ENCODE peak calls at places on chromosomes 2 and 18, in nine cellular contexts. B is GM23338, F is SK-N-SH, M is PC-3, E is HCT116, D is hepatocyte, Y is GM23248, N is OCI-LY7, J is MM.1S. U is an unnamed sample.

GRCh38 chr2:203155406-203155805 is 83.4 kb upstream of the CYP20A1 start:
- DNase-seq in B (peak; percentile 40), F (no peak), M (peak; percentile 24), E (peak; percentile 3), D (no peak), Y (no peak), N (peak; percentile 12), J (peak; percentile 56), U (no peak)

GRCh38 chr18:50508228-50508627 is 51.7 kb upstream of the MAPK4 start:
- DNase-seq in B (no peak), F (no peak), M (no peak), E (no peak), D (no peak), Y (no peak), N (no peak), J (no peak), U (no peak)

GRCh38 chr2:63048367-63049171 is 2.1 kb upstream of the OTX1 start:
- DNase-seq in B (peak; percentile 79), F (peak; percentile 63), M (no peak), E (no peak), D (peak; percentile 30), Y (no peak), N (no peak), J (no peak), U (peak; percentile 82)

GRCh38 chr18:6219116-6219717 is 195.5 kb downstream of the L3MBTL4 start:
- DNase-seq in B (peak; percentile 88), F (peak; percentile 49), M (peak; percentile 78), E (no peak), D (peak; percentile 80), Y (peak; percentile 72), N (peak; percentile 29), J (peak; percentile 30), U (peak; percentile 87)

GRCh38 chr2:164934790-164935466 is 20.4 kb downstream of the SLC38A11 start:
- DNase-seq in B (no peak), F (no peak), M (no peak), E (no peak), D (no peak), Y (no peak), N (no peak), J (peak; percentile 49), U (no peak)

GRCh38 chr2:102975996-102976636 is 214.3 kb downstream of the TMEM182 start:
- DNase-seq in B (peak; percentile 84), F (peak; percentile 41), M (peak; percentile 60), E (peak; percentile 16), D (peak; percentile 76), Y (peak; percentile 29), N (peak; percentile 2), J (peak; percentile 77), U (peak; percentile 83)

GRCh38 chr2:73033142-73033765 is 38.3 kb downstream of the SFXN5 start:
- DNase-seq in B (no peak), F (no peak), M (no peak), E (no peak), D (no peak), Y (no peak), N (no peak), J (no peak), U (no peak)

GRCh38 chr2:235135990-235136561 is 184.3 kb downstream of the SH3BP4 start:
- DNase-seq in B (peak; percentile 91), F (peak; percentile 78), M (peak; percentile 86), E (peak; percentile 77), D (peak; percentile 90), Y (peak; percentile 94), N (peak; percentile 27), J (peak; percentile 67), U (peak; percentile 89)

GRCh38 chr2:70111752-70112591 is 24.7 kb downstream of the PCBP1 start:
- DNase-seq in B (no peak), F (peak; percentile 52), M (no peak), E (no peak), D (peak; percentile 52), Y (peak; percentile 74), N (no peak), J (no peak), U (no peak)

GRCh38 chr2:96167407-96168013 is 22.3 kb upstream of the DUSP2 start:
- DNase-seq in B (no peak), F (no peak), M (no peak), E (no peak), D (no peak), Y (no peak), N (no peak), J (no peak), U (no peak)

GRCh38 chr18:47215554-47216138 is 35.8 kb downstream of the SKOR2 start:
- DNase-seq in B (peak; percentile 84), F (peak; percentile 54), M (peak; percentile 37), E (peak; percentile 55), D (peak; percentile 78), Y (peak; percentile 72), N (peak; percentile 26), J (peak; percentile 56), U (peak; percentile 76)

GRCh38 chr2:133753665-133754064 is 185.4 kb upstream of the NCKAP5 start:
- DNase-seq in B (no peak), F (no peak), M (no peak), E (no peak), D (no peak), Y (no peak), N (no peak), J (no peak), U (no peak)

GRCh38 chr2:201735486-201735885 is 37.0 kb upstream of the MPP4 start:
- DNase-seq in B (no peak), F (no peak), M (no peak), E (no peak), D (no peak), Y (no peak), N (no peak), J (no peak), U (no peak)

GRCh38 chr18:48053881-48054586 is 123.6 kb upstream of the SMAD2 start:
- DNase-seq in B (no peak), F (peak; percentile 60), M (no peak), E (no peak), D (peak; percentile 19), Y (no peak), N (no peak), J (no peak), U (no peak)

GRCh38 chr18:31203086-31203793 is 40.6 kb upstream of the DSC1 start:
- DNase-seq in B (no peak), F (no peak), M (no peak), E (no peak), D (no peak), Y (no peak), N (no peak), J (no peak), U (no peak)

GRCh38 chr2:155377931-155378444 is 679.5 kb downstream of the KCNJ3 start:
- DNase-seq in B (no peak), F (no peak), M (no peak), E (no peak), D (no peak), Y (peak; percentile 36), N (no peak), J (peak; percentile 56), U (no peak)

GRCh38 chr2:45184606-45185005 is 175.4 kb upstream of the SIX2 start:
- DNase-seq in B (no peak), F (no peak), M (peak; percentile 95), E (peak; percentile 28), D (no peak), Y (peak; percentile 73), N (no peak), J (no peak), U (no peak)

GRCh38 chr2:46082531-46083485 is 214.4 kb upstream of the EPAS1 start:
- DNase-seq in B (no peak), F (no peak), M (peak; percentile 23), E (no peak), D (no peak), Y (peak; percentile 90), N (no peak), J (no peak), U (no peak)

GRCh38 chr2:96113367-96113677 is 3.0 kb downstream of the ADRA2B start:
- DNase-seq in B (peak; percentile 57), F (no peak), M (no peak), E (no peak), D (no peak), Y (no peak), N (peak; percentile 59), J (no peak), U (no peak)

GRCh38 chr2:216710531-216711282 is 15.4 kb upstream of the IGFBP5 start:
- DNase-seq in B (no peak), F (no peak), M (peak; percentile 30), E (no peak), D (peak; percentile 42), Y (peak; percentile 73), N (no peak), J (no peak), U (no peak)

GRCh38 chr2:149017116-149017985 is 21.1 kb upstream of the LYPD6B start:
- DNase-seq in B (peak; percentile 94), F (peak; percentile 77), M (peak; percentile 86), E (peak; percentile 54), D (peak; percentile 92), Y (peak; percentile 82), N (peak; percentile 84), J (peak; percentile 77), U (peak; percentile 86)

DNA sequence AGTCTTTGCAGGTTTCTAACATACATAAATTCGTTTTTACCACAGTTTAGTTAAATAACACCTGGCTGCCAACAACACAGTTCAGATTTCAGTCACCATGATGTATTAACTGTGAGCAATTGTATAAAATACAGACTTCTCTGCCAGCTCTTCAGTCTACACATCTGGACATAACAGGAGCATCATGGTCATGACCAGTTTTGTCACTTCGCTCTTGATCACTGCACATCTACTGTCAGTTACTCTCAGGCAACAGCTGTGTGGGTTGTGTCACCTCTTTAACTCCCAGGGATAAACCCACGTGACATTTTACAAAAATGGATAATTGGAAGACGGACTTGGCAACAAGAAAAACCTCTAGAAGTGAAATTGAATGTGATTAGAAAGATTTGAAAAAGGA is 30.3 kb downstream of the CD8A start:
- DNase-seq in B (no peak), F (no peak), M (no peak), E (no peak), D (no peak), Y (no peak), N (no peak), J (no peak), U (no peak)
- H3K4me1 ChIP-seq in B (no peaks in the 10 kb centered on the region), F (no peaks in the 10 kb centered on the region), M (no peaks in the 10 kb centered on the region), E (no peaks in the 10 kb centered on the region), D (no peaks in the 10 kb centered on the region), Y (no peaks in the 10 kb centered on the region), N (no peaks in the 10 kb centered on the region), J (no peaks in the 10 kb centered on the region), U (no peaks in the 10 kb centered on the region)

DNA sequence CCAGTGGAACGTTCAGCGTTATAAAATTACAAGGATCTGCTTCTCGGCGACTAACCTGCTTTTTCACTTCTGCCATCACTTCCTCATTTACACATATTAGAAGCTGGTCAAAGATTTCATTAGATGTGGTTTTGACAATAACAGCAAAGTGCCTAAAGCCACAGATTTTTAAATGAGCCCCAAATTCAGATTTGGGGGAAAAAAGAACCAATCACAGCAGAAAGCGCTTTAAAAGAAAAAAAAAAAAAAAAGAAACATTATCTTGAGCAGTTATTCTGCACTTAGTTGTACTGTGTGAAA is 167.4 kb downstream of the TCF4 start:
- DNase-seq in B (no peak), F (no peak), M (no peak), E (no peak), D (no peak), Y (no peak), N (peak; percentile 59), J (no peak), U (no peak)
- TF ChIP-seq EZH2phosphoT487 in B (no peak), F (no peak), M (no peak), E (no peak), D (no peak), Y (no peak), N (no peak), J (no peak), U (no peak)

GRCh38 chr2:128967666-128968065 is 649.0 kb upstream of the HS6ST1 start:
- DNase-seq in B (no peak), F (no peak), M (no peak), E (no peak), D (no peak), Y (no peak), N (no peak), J (no peak), U (no peak)
- H3K4me1 ChIP-seq in B (no peaks in the 10 kb centered on the region), F (no peaks in the 10 kb centered on the region), M (no peaks in the 10 kb centered on the region), E (no peaks in the 10 kb centered on the region), D (no peaks in the 10 kb centered on the region), Y (no peaks in the 10 kb centered on the region), N (no peaks in the 10 kb centered on the region), J (no peaks in the 10 kb centered on the region), U (no peaks in the 10 kb centered on the region)

GRCh38 chr2:145599761-145600160 is 1079.8 kb upstream of the ZEB2 start:
- DNase-seq in B (no peak), F (no peak), M (no peak), E (no peak), D (no peak), Y (peak; percentile 83), N (no peak), J (no peak), U (no peak)
- TF ChIP-seq EZH2phosphoT487 in B (no peak), F (no peak), M (no peak), E (no peak), D (no peak), Y (no peak), N (no peak), J (no peak), U (no peak)

U was measured in neural progenitor cell.